ENCODE peak calls at places on chromosomes 1 and 21, in seven cellular contexts. L, G, O, F, E, Q and Y are unnamed samples.

GRCh38 chr1:210516675-210517459 is 188.2 kb downstream of the HHAT start:
- DNase-seq in O (no peak), E (no peak), G (no peak), Q (no peak), L (no peak), F (no peak), Y (no peak)

GRCh38 chr1:220487297-220487820 is 40.6 kb upstream of the MARK1 start:
- DNase-seq in F (peak), O (peak), Q (no peak), L (no peak), E (peak), G (peak), Y (no peak)

GRCh38 chr1:7898962-7899361 is 41.7 kb downstream of the TNFRSF9 start:
- DNase-seq in G (no peak), E (no peak), L (no peak), O (no peak), F (no peak), Q (no peak), Y (no peak)

GRCh38 chr1:216670118-216670870 is 52.9 kb downstream of the ESRRG start:
- DNase-seq in E (peak), Q (no peak), O (no peak), L (no peak), G (peak), F (peak), Y (no peak)

GRCh38 chr1:162222735-162223134 is 153.2 kb downstream of the NOS1AP start:
- DNase-seq in L (no peak), Q (no peak), F (no peak), G (no peak), E (no peak), O (no peak), Y (no peak)

GRCh38 chr1:1013922-1014617 is 773 bp downstream of the ISG15 start:
- DNase-seq in F (no peak), E (no peak), Q (no peak), O (peak), L (peak), G (peak), Y (no peak)

GRCh38 chr21:14403681-14404318 is 20.9 kb upstream of the HSPA13 start:
- DNase-seq in G (peak), F (peak), Q (no peak), L (no peak), O (peak), E (peak), Y (no peak)

GRCh38 chr1:109754738-109755137 is 9.0 kb downstream of the EPS8L3 start:
- DNase-seq in E (no peak), F (no peak), O (no peak), L (no peak), Q (no peak), G (no peak), Y (no peak)

GRCh38 chr21:41065539-41065938 is 102.4 kb upstream of the BACE2 start:
- DNase-seq in O (no peak), E (no peak), Q (no peak), F (no peak), L (no peak), G (no peak), Y (no peak)

GRCh38 chr1:207241164-207241934 is 80.1 kb upstream of the CD55 start:
- DNase-seq in O (no peak), G (no peak), F (no peak), L (no peak), Q (no peak), E (no peak), Y (no peak)

GRCh38 chr1:64471218-64471719 is 1.3 kb downstream of the CACHD1 start:
- DNase-seq in E (peak), O (no peak), F (peak), L (peak), G (no peak), Q (no peak), Y (no peak)

GRCh38 chr21:27017251-27017650 is 50.4 kb upstream of the ADAMTS5 start:
- DNase-seq in L (no peak), O (no peak), F (no peak), G (peak), E (no peak), Q (no peak), Y (no peak)

GRCh38 chr1:41503507-41504125 is 19.1 kb upstream of the EDN2 start:
- DNase-seq in L (no peak), G (no peak), F (peak), E (peak), Q (no peak), O (no peak), Y (no peak)

GRCh38 chr1:24111998-24112380 is at the start of gene MYOM3:
- DNase-seq in G (no peak), O (no peak), E (no peak), L (no peak), Q (no peak), F (no peak), Y (no peak)

GRCh38 chr1:6041432-6042062 is 4.1 kb upstream of the KCNAB2 start:
- DNase-seq in G (no peak), L (peak), F (no peak), O (peak), Q (no peak), E (peak), Y (no peak)

GRCh38 chr1:40839943-40840335 is 22.2 kb downstream of the CITED4 start:
- DNase-seq in F (no peak), E (no peak), O (no peak), L (no peak), Q (no peak), G (no peak), Y (no peak)

GRCh38 chr21:41369105-41369914 is 7.5 kb downstream of the MX2 start:
- DNase-seq in F (no peak), O (peak), Q (no peak), G (no peak), L (peak), E (no peak), Y (no peak)

GRCh38 chr1:39632491-39633417 is 6.7 kb downstream of the HEYL start:
- DNase-seq in G (peak), O (no peak), Q (no peak), E (no peak), L (no peak), F (no peak), Y (no peak)

GRCh38 chr21:46207920-46208571 is 20.5 kb downstream of the LSS start:
- DNase-seq in Q (no peak), G (no peak), F (no peak), L (no peak), O (no peak), E (no peak), Y (no peak)

GRCh38 chr1:154624756-154625643 is 17.0 kb upstream of the ADAR start:
- DNase-seq in G (peak), Q (no peak), O (no peak), E (no peak), F (no peak), L (no peak), Y (no peak)

GRCh38 chr1:16677552-16678423 is 11.0 kb upstream of the RNU1-3 start:
- DNase-seq in F (no peak), L (peak), G (peak), E (peak), Q (no peak), O (peak), Y (no peak)

GRCh38 chr1:33454646-33455282 is 17.7 kb upstream of the ZSCAN20 start:
- DNase-seq in E (no peak), F (peak), L (no peak), G (no peak), Q (no peak), O (no peak), Y (no peak)

GRCh38 chr1:117598489-117598888 is 7.4 kb upstream of the TENT5C start:
- DNase-seq in F (no peak), Q (no peak), L (no peak), E (no peak), G (no peak), O (no peak), Y (no peak)

GRCh38 chr1:93346472-93346991 is 825 bp downstream of the DR1 start:
- DNase-seq in Q (no peak), F (peak), G (peak), O (peak), E (peak), L (no peak), Y (peak)

GRCh38 chr1:160048335-160048734 is 16.5 kb upstream of the PIGM start:
- DNase-seq in Q (no peak), L (no peak), E (no peak), G (no peak), O (no peak), F (no peak), Y (no peak)

GRCh38 chr1:1114431-1114830 is 1.5 kb downstream of the C1orf159 start:
- DNase-seq in G (no peak), L (no peak), F (no peak), E (no peak), Q (no peak), O (no peak), Y (no peak)

GRCh38 chr1:52195161-52195560 is 53.3 kb downstream of the ZFYVE9 start:
- DNase-seq in Q (no peak), G (peak), L (no peak), O (no peak), F (no peak), E (no peak), Y (no peak)

GRCh38 chr1:15501208-15502032 is 22.6 kb downstream of the CASP9 start:
- DNase-seq in O (peak), L (peak), Q (no peak), F (peak), G (peak), E (peak), Y (no peak)

GRCh38 chr1:111082421-111083192 is 57.3 kb downstream of the DRAM2 start:
- DNase-seq in F (no peak), Q (no peak), O (no peak), L (no peak), E (no peak), G (peak), Y (no peak)